ENCODE peak calls at places on chromosomes 7 and 10, in five cellular contexts. R, Z, Y, A and J are unnamed samples.

GRCh38 chr7:134619627-134620331 is 26.9 kb upstream of the BPGM start:
- DNase-seq in R (peak), Z (peak), Y (no peak), A (no peak), J (peak)

GRCh38 chr10:70122742-70123141 is 9.9 kb downstream of the AIFM2 start:
- DNase-seq in R (peak), Z (no peak), Y (no peak), A (no peak), J (no peak)

GRCh38 chr10:97428572-97428981 is 2.6 kb downstream of the PGAM1 start:
- DNase-seq in R (no peak), Z (peak), Y (no peak), A (no peak), J (no peak)

GRCh38 chr10:79585870-79586527 is 24.7 kb upstream of the SFTPA1 start:
- DNase-seq in R (no peak), Z (no peak), Y (no peak), A (no peak), J (no peak)

GRCh38 chr10:33320288-33320687 is 14.2 kb downstream of the NRP1 start:
- DNase-seq in R (no peak), Z (no peak), Y (no peak), A (no peak), J (no peak)

GRCh38 chr10:129761981-129762956 is 201.8 kb downstream of the EBF3 start:
- DNase-seq in R (no peak), Z (no peak), Y (peak), A (no peak), J (no peak)

GRCh38 chr7:158083526-158084310 is 503.9 kb downstream of the PTPRN2 start:
- DNase-seq in R (no peak), Z (no peak), Y (no peak), A (no peak), J (no peak)

GRCh38 chr10:70198696-70199466 is 28.6 kb upstream of the SAR1A start:
- DNase-seq in R (no peak), Z (peak), Y (no peak), A (no peak), J (no peak)

GRCh38 chr7:39249635-39250034 is 271.9 kb downstream of the POU6F2 start:
- DNase-seq in R (no peak), Z (no peak), Y (no peak), A (no peak), J (no peak)

GRCh38 chr10:102517553-102517952 is 13.8 kb downstream of the SUFU start:
- DNase-seq in R (peak), Z (peak), Y (no peak), A (no peak), J (peak)

GRCh38 chr10:110273474-110273873 is 31.2 kb downstream of the SMNDC1 start:
- DNase-seq in R (peak), Z (peak), Y (no peak), A (no peak), J (peak)

GRCh38 chr10:22170582-22170981 is 47.2 kb downstream of the EBLN1 start:
- DNase-seq in R (no peak), Z (no peak), Y (no peak), A (no peak), J (no peak)

GRCh38 chr7:33905389-33906032 is at the start of gene BMPER:
- DNase-seq in R (peak), Z (no peak), Y (peak), A (peak), J (no peak)

GRCh38 chr10:89414879-89415821 is 782 bp downstream of the IFIT5 start:
- DNase-seq in R (peak), Z (peak), Y (peak), A (peak), J (peak)

DNA sequence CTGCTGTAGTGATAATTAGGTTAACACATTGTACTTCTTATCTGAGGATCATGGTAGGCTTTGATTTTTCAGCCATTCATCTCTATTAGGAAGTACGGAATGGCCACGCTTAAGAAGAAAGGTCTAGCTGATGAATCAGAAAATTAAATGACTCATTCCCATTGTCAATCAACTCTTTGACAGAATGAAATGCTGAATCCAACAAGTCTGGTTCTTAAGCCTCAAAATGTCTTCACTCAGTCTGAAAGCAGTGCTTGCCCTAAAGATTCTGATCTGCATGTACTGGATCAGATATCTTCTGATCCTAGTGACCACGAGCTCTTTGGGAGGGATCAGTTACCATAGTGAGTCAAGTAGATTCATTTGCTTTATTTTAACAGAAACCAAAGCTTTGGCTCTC is 5.7 kb upstream of the CELF2 start:
- DNase-seq in R (no peak), Z (no peak), Y (no peak), A (no peak), J (no peak)
- H3K4me3 ChIP-seq in R (no peak), Z (no peak), Y (no peak), A (no peak), J (no peak)

DNA sequence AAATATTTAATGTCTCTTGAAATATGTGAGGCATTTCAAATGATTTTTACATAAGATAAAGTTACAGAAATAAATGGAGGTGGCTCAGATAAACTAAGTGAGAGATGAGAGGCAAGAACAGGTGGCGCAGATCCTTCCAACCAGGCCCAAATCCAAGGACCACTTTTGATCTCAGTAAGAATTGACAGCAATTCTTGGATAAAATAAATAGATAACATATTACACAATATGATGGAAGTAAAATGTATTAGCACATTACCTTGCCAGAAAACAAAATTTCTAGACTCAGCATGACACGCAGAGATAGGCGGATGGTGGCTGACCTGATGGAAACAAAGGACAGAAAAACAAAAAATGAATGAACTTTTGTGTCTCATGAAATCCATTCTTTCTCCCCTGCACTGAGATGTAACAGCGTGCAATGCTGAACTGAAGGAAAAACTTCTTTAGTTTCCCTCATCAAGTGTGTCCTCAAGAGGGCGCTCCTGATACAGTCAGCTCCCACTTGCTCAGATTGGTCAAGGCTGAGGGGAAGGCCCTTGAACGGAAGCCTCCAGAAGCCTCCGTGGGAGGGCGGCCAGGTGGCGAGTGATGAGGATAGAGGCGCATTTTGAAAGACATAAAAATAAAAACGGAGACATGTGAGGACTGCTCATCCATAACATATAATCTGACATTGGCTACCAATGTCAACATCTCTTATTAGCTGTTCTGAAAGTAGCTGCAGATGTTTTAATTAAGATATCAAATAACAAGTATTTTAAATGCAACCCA is 62.8 kb upstream of the GSDME start:
- DNase-seq in R (peak), Z (peak), Y (peak), A (peak), J (peak)
- H3K4me3 ChIP-seq in R (no peak), Z (no peak), Y (no peak), A (no peak), J (no peak)

GRCh38 chr7:28654111-28654510 is 241.8 kb downstream of the CREB5 start:
- DNase-seq in R (no peak), Z (no peak), Y (no peak), A (no peak), J (no peak)
- H3K4me3 ChIP-seq in R (no peak), Z (no peak), Y (no peak), A (no peak), J (no peak)

DNA sequence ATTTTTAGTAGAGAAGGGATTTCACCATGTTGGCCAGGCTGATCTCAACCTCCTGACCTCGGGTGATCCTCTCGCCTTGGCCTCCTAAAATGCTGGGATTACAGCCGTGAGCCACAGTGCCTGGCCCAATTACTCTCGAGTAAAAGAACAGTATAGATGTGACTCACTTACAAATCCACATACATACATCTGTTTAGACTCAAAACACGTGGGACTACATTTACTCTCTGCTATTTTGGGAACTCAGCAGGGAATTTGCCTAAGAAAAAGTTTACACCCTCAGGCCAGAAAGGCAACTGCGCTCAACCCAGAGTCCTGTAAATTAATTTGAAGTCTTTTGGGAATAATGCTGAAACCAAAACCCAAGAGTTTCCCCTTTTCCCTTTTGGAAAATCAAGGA is 289.7 kb downstream of the KLF6 start:
- DNase-seq in R (no peak), Z (no peak), Y (no peak), A (no peak), J (no peak)
- H3K4me3 ChIP-seq in R (no peak), Z (no peak), Y (no peak), A (no peak), J (no peak)